ENCODE peak calls at places on chromosomes 13 and 19, in five cellular contexts. Z is AG09309; U is heart right ventricle; Q is stimulated activated CD8-positive, alpha-beta memory T cell treated with anti-CD3 and anti-CD28 coated beads, Interleukin-7, amount 100 ng/mL, for 1 hour; W is astrocyte of the cerebellum. D is an unnamed sample.

GRCh38 chr13:60811581-60811980 is 414.6 kb downstream of the TDRD3 start:
- DNase-seq in U (no peak), Q (no peak), W (no peak), Z (no peak), D (no peak)

GRCh38 chr13:32330438-32330837 is 15.1 kb downstream of the BRCA2 start:
- DNase-seq in U (no peak), Q (no peak), W (no peak), Z (peak), D (no peak)

GRCh38 chr19:32881766-32882165 is 12.2 kb upstream of the SLC7A9 start:
- DNase-seq in Q (no peak), Z (no peak), U (no peak), W (no peak), D (no peak)

GRCh38 chr13:25171517-25172302 is at the start of gene AMER2:
- DNase-seq in Z (no peak), U (peak), Q (no peak), W (no peak), D (peak)

GRCh38 chr13:20473888-20474287 is 51.8 kb downstream of the CRYL1 start:
- DNase-seq in Z (no peak), W (no peak), Q (no peak), U (no peak), D (no peak)

GRCh38 chr13:40115456-40115855 is 460.0 kb downstream of the COG6 start:
- DNase-seq in Z (no peak), Q (no peak), U (no peak), W (no peak), D (no peak)

GRCh38 chr19:54388001-54388802 is 23.5 kb upstream of the LAIR1 start:
- DNase-seq in Q (no peak), W (no peak), U (no peak), Z (no peak), D (no peak)

GRCh38 chr13:94524407-94524806 is 44.9 kb upstream of the DCT start:
- DNase-seq in W (no peak), Z (no peak), U (no peak), Q (no peak), D (no peak)

GRCh38 chr19:20413705-20414104 is 151.9 kb downstream of the ZNF737 start:
- DNase-seq in Q (no peak), W (no peak), Z (no peak), U (no peak), D (no peak)

GRCh38 chr19:16457954-16458331 is 13.8 kb downstream of the EPS15L1 start:
- DNase-seq in Q (no peak), U (peak), W (no peak), Z (no peak), D (no peak)